ENCODE peak calls at places on chromosomes 7 and 10, in eight cellular contexts. F is iPS DF 19.7; U is stimulated activated CD8-positive, alpha-beta memory T cell treated with anti-CD3 and anti-CD28 coated beads, Interleukin-2, amount 100 ng/mL, for 1 hour; D is stimulated activated CD4-positive, alpha-beta T cell treated with anti-CD3 and anti-CD28 coated beads, TNF-alpha, amount 100 ng/mL, for 48 hours; G is M059J; A is activated CD4-positive, alpha-beta T cell treated with anti-CD3 and anti-CD28 coated beads, Interleukin-2, amount 10 ng/mL, durations not matched to agents 7 days and 5 days; M is HCEC 1CT; L is midbrain. Z is an unnamed sample.

GRCh38 chr10:119494224-119495060 is 48.1 kb downstream of the RGS10 start:
- DNase-seq in G (peak), F (no peak), D (no peak), U (no peak), L (no peak), M (peak), A (no peak), Z (no peak)

GRCh38 chr7:45120-46090 is 147.0 kb upstream of the FAM20C start:
- DNase-seq in F (no peak), A (peak), L (no peak), D (no peak), G (no peak), U (no peak), M (no peak), Z (no peak)

GRCh38 chr10:79069325-79070090 is 742 bp downstream of the ZMIZ1 start:
- DNase-seq in F (no peak), U (peak), M (peak), L (no peak), A (peak), D (no peak), G (peak), Z (peak)

GRCh38 chr10:87622290-87623004 is 37.2 kb upstream of the PAPSS2 start:
- DNase-seq in A (no peak), M (no peak), G (no peak), U (no peak), L (no peak), D (no peak), F (no peak), Z (no peak)

GRCh38 chr7:131288446-131288845 is 39.2 kb upstream of the MKLN1 start:
- DNase-seq in U (no peak), A (no peak), L (no peak), M (no peak), G (no peak), F (no peak), D (no peak), Z (no peak)

GRCh38 chr7:73831656-73832579 is 1.1 kb downstream of the CLDN4 start:
- DNase-seq in M (no peak), G (no peak), A (no peak), U (no peak), L (no peak), D (no peak), F (no peak), Z (no peak)

GRCh38 chr7:44561962-44562621 is 11.6 kb downstream of the DDX56 start:
- DNase-seq in A (no peak), G (peak), U (no peak), D (no peak), F (no peak), M (peak), L (no peak), Z (no peak)

GRCh38 chr7:7554647-7555575 is 11.8 kb upstream of the MIOS start:
- DNase-seq in L (no peak), A (no peak), U (no peak), D (no peak), M (no peak), F (no peak), G (peak), Z (peak)

GRCh38 chr10:73768881-73769280 is 13.0 kb upstream of the CHCHD1 start:
- DNase-seq in L (no peak), A (peak), U (no peak), F (no peak), G (no peak), D (peak), M (no peak), Z (no peak)

GRCh38 chr7:101564778-101565211 is 64.3 kb downstream of the MYL10 start:
- DNase-seq in U (no peak), D (no peak), F (peak), L (no peak), A (no peak), M (no peak), G (peak), Z (peak)

GRCh38 chr10:106573106-106573505 is 591.4 kb downstream of the SORCS1 start:
- DNase-seq in L (no peak), A (no peak), M (peak), D (no peak), G (peak), F (no peak), U (no peak), Z (no peak)

GRCh38 chr7:7427363-7427762 is 108.3 kb downstream of the COL28A1 start:
- DNase-seq in G (no peak), A (no peak), U (no peak), L (peak), M (no peak), D (no peak), F (no peak), Z (no peak)

GRCh38 chr10:77926566-77927342 is at the start of gene DLG5:
- DNase-seq in F (no peak), D (peak), L (peak), M (peak), G (peak), A (peak), U (no peak), Z (peak)

GRCh38 chr7:139661043-139661440 is 116.8 kb downstream of the HIPK2 start:
- DNase-seq in L (no peak), M (no peak), A (no peak), U (no peak), G (no peak), F (no peak), D (no peak), Z (no peak)

GRCh38 chr7:15684036-15684815 is 2.3 kb downstream of the MEOX2 start:
- DNase-seq in L (no peak), U (no peak), G (no peak), F (no peak), M (no peak), A (no peak), D (no peak), Z (no peak)

GRCh38 chr10:114077815-114078219 is 34.2 kb downstream of the ADRB1 start:
- DNase-seq in L (no peak), D (no peak), G (no peak), F (peak), U (no peak), M (no peak), A (no peak), Z (no peak)

GRCh38 chr10:10209152-10209551 is 808.5 kb upstream of the CELF2 start:
- DNase-seq in G (no peak), F (no peak), U (no peak), M (peak), A (no peak), D (no peak), L (no peak), Z (no peak)

GRCh38 chr7:8532116-8532515 is 98.7 kb downstream of the NXPH1 start:
- DNase-seq in D (no peak), F (no peak), U (no peak), M (no peak), G (no peak), A (no peak), L (no peak), Z (no peak)

GRCh38 chr10:1413823-1414222 is 323.5 kb downstream of the ADARB2 start:
- DNase-seq in L (no peak), M (no peak), G (no peak), F (no peak), U (no peak), D (no peak), A (no peak), Z (no peak)

GRCh38 chr7:47786557-47787248 is 161.6 kb downstream of the PKD1L1 start:
- DNase-seq in A (no peak), D (no peak), G (peak), U (no peak), M (peak), F (peak), L (no peak), Z (peak)

GRCh38 chr10:15715619-15716227 is 4.0 kb downstream of the ITGA8 start:
- DNase-seq in D (no peak), M (no peak), U (no peak), F (no peak), A (no peak), L (peak), G (peak), Z (no peak)

GRCh38 chr10:131253931-131254865 is 57.3 kb downstream of the TCERG1L start:
- DNase-seq in D (no peak), L (no peak), M (no peak), F (no peak), A (no peak), U (no peak), G (no peak), Z (no peak)

GRCh38 chr10:88693392-88694020 is 12.5 kb upstream of the LIPK start:
- DNase-seq in M (peak), A (no peak), U (no peak), G (peak), L (no peak), D (no peak), F (no peak), Z (no peak)

GRCh38 chr7:105916603-105917002 is 40.2 kb upstream of the ATXN7L1 start:
- DNase-seq in A (no peak), D (no peak), L (no peak), U (no peak), G (peak), M (peak), F (no peak), Z (no peak)

GRCh38 chr7:101185258-101185839 is 5.3 kb upstream of the NAT16 start:
- DNase-seq in G (peak), D (no peak), L (no peak), A (no peak), M (no peak), U (no peak), F (no peak), Z (no peak)

GRCh38 chr10:29379208-29379607 is 90.3 kb downstream of the LYZL1 start:
- DNase-seq in F (no peak), D (no peak), L (no peak), U (no peak), A (no peak), G (no peak), M (no peak), Z (no peak)

GRCh38 chr10:76874151-76874550 is 763.5 kb downstream of the KCNMA1 start:
- DNase-seq in M (no peak), G (peak), U (no peak), F (no peak), A (no peak), L (no peak), D (no peak), Z (peak)

GRCh38 chr7:44189286-44189992 is at the start of gene GCK:
- DNase-seq in M (no peak), F (no peak), A (no peak), U (no peak), D (no peak), L (no peak), G (no peak), Z (no peak)

GRCh38 chr10:77236700-77237099 is 400.9 kb downstream of the KCNMA1 start:
- DNase-seq in M (peak), D (no peak), G (peak), A (no peak), L (no peak), U (no peak), F (no peak), Z (no peak)

GRCh38 chr7:17039372-17039771 is 157.6 kb upstream of the AGR3 start:
- DNase-seq in D (no peak), U (no peak), M (no peak), G (peak), L (no peak), A (no peak), F (no peak), Z (no peak)

GRCh38 chr7:111018960-111019835 is 71.7 kb upstream of the LRRN3 start:
- DNase-seq in L (no peak), G (no peak), M (no peak), D (no peak), U (no peak), A (peak), F (no peak), Z (no peak)

GRCh38 chr10:132329565-132330485 is 2.2 kb upstream of the LRRC27 start:
- DNase-seq in L (no peak), A (peak), G (peak), U (peak), D (no peak), M (no peak), F (no peak), Z (no peak)